ENCODE peak calls at places on chromosomes 3 and 15, in eight cellular contexts. One of them, this sample, is unnamed.

GRCh38 chr3:72694398-72694797 is 153.8 kb downstream of the SHQ1 start:
- DNase-seq in testis: no peak
- DNase-seq in right atrium auricular region: no peak
- DNase-seq in neural progenitor cell: no peak
- DNase-seq in colonic mucosa: no peak
- DNase-seq in Peyer's patch: no peak
- DNase-seq in RWPE2: no peak
- DNase-seq in spleen: no peak
- DNase-seq in this sample: no peak

GRCh38 chr3:25783661-25784512 is 644 bp upstream of the NGLY1 start:
- DNase-seq in colonic mucosa: peak; percentile 61
- DNase-seq in RWPE2: peak; percentile 56
- DNase-seq in spleen: peak; percentile 95
- DNase-seq in testis: peak; percentile 62
- DNase-seq in neural progenitor cell: peak; percentile 86
- DNase-seq in right atrium auricular region: no peak
- DNase-seq in Peyer's patch: no peak
- DNase-seq in this sample: peak; percentile 4

GRCh38 chr3:61926913-61927312 is 365.5 kb downstream of the PTPRG start:
- DNase-seq in spleen: no peak
- DNase-seq in right atrium auricular region: no peak
- DNase-seq in RWPE2: no peak
- DNase-seq in testis: no peak
- DNase-seq in neural progenitor cell: no peak
- DNase-seq in Peyer's patch: no peak
- DNase-seq in colonic mucosa: no peak
- DNase-seq in this sample: no peak

GRCh38 chr3:129045675-129046036 is 14.9 kb upstream of the GP9 start:
- DNase-seq in right atrium auricular region: no peak
- DNase-seq in testis: no peak
- DNase-seq in colonic mucosa: no peak
- DNase-seq in spleen: peak; percentile 84
- DNase-seq in RWPE2: no peak
- DNase-seq in Peyer's patch: peak; percentile 65
- DNase-seq in neural progenitor cell: no peak
- DNase-seq in this sample: no peak

GRCh38 chr15:92801774-92802464 is 98.2 kb upstream of the CHD2 start:
- DNase-seq in spleen: no peak
- DNase-seq in Peyer's patch: no peak
- DNase-seq in neural progenitor cell: no peak
- DNase-seq in testis: no peak
- DNase-seq in RWPE2: peak; percentile 66
- DNase-seq in colonic mucosa: peak; percentile 59
- DNase-seq in right atrium auricular region: peak; percentile 85
- DNase-seq in this sample: no peak

GRCh38 chr3:54278960-54279359 is 156.6 kb downstream of the CACNA2D3 start:
- DNase-seq in neural progenitor cell: no peak
- DNase-seq in spleen: no peak
- DNase-seq in RWPE2: no peak
- DNase-seq in right atrium auricular region: no peak
- DNase-seq in testis: no peak
- DNase-seq in colonic mucosa: no peak
- DNase-seq in Peyer's patch: no peak
- DNase-seq in this sample: no peak

GRCh38 chr3:120344349-120344748 is 4.8 kb downstream of the LRRC58 start:
- DNase-seq in spleen: no peak
- DNase-seq in RWPE2: no peak
- DNase-seq in colonic mucosa: no peak
- DNase-seq in neural progenitor cell: no peak
- DNase-seq in right atrium auricular region: no peak
- DNase-seq in Peyer's patch: no peak
- DNase-seq in testis: no peak
- DNase-seq in this sample: no peak

GRCh38 chr3:150133293-150133692 is 162.6 kb upstream of the PFN2 start:
- DNase-seq in RWPE2: no peak
- DNase-seq in right atrium auricular region: no peak
- DNase-seq in spleen: no peak
- DNase-seq in Peyer's patch: no peak
- DNase-seq in neural progenitor cell: no peak
- DNase-seq in testis: no peak
- DNase-seq in colonic mucosa: no peak
- DNase-seq in this sample: no peak

GRCh38 chr3:147197739-147198138 is 208.6 kb downstream of the ZIC4 start:
- DNase-seq in RWPE2: no peak
- DNase-seq in testis: no peak
- DNase-seq in right atrium auricular region: no peak
- DNase-seq in colonic mucosa: no peak
- DNase-seq in Peyer's patch: no peak
- DNase-seq in spleen: no peak
- DNase-seq in neural progenitor cell: no peak
- DNase-seq in this sample: no peak

GRCh38 chr3:147195896-147196295 is 210.4 kb downstream of the ZIC4 start:
- DNase-seq in colonic mucosa: no peak
- DNase-seq in RWPE2: no peak
- DNase-seq in spleen: no peak
- DNase-seq in Peyer's patch: no peak
- DNase-seq in testis: no peak
- DNase-seq in neural progenitor cell: no peak
- DNase-seq in right atrium auricular region: no peak
- DNase-seq in this sample: no peak

DNA sequence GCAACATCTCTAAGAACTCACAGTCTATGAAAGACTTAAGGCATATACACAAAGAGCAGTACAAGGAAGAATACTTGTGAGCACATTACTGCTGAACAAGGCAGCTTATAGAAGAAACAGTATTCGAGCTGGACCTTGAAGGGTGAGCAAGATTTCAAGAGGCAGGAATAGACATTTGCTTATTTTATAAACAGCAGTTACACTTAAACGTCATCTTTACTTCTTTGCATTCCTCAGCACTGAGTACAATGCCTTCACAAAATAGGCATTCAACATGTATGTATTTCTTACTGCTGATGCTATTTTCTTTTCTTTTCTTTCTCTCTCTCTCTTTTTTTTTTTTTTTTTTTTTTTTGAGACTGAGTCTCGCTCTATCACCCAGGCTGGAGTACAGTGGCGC is 205.8 kb downstream of the ZIC4 start:
- DNase-seq in Peyer's patch: no peak
- DNase-seq in colonic mucosa: no peak
- DNase-seq in RWPE2: no peak
- DNase-seq in neural progenitor cell: no peak
- DNase-seq in testis: no peak
- DNase-seq in spleen: no peak
- DNase-seq in right atrium auricular region: no peak
- DNase-seq in this sample: no peak
- TF ChIP-seq CTCF in Peyer's patch: no peak
- TF ChIP-seq CTCF in colonic mucosa: no peak
- TF ChIP-seq CTCF in RWPE2: no peak
- TF ChIP-seq CTCF in neural progenitor cell: no peak
- TF ChIP-seq CTCF in testis: no peak
- TF ChIP-seq CTCF in spleen: no peak
- TF ChIP-seq CTCF in right atrium auricular region: no peak
- TF ChIP-seq CTCF in this sample: no peak

DNA sequence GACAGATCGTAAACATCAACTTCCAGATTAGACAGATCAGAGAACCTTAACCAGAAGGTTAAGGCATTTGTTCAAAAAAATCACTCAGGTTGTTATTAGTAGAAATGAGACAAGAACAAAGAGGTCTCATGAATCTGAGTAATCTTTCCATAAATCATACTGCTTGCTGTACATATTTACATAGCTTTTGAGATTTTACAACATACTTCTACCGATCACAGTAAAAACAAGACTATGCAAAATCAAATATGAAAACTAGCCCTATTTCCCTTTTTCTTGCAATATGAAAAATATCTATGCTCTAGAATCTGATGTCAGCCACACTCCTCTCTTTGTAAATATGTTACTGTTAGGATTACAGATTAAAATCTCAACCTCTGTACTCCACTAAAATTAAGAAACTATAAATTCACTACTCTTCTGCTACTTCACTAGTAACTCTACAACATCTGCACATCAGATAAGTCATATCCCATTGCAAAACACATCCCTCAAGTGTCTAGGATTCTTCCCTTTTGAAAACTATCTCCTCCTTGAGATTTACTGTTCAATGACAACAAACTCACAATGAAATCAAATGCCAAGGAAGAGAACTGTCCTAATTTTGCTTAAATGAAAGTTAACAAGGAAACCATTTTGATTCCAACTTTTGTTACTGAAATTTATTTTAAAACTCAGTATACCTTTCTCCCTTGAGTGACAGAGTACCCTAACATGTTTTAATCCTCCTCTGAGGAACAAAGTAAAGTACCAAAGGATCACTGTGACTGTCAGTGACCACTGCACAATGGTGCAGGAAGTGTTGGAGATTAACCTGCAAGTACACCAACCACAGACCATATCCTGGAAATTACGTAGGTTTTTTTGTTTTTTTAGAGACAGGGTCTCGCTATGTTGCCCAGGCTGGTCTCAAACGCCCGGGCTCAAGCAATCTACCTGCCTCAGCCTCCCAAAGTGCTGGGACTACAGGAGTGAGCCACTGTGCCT is 12.8 kb downstream of the DCUN1D1 start:
- DNase-seq in neural progenitor cell: no peak
- DNase-seq in right atrium auricular region: no peak
- DNase-seq in spleen: no peak
- DNase-seq in RWPE2: no peak
- DNase-seq in Peyer's patch: no peak
- DNase-seq in colonic mucosa: no peak
- DNase-seq in testis: no peak
- DNase-seq in this sample: no peak
- H3K4me1 ChIP-seq in neural progenitor cell: no peaks in the 10 kb centered on the region
- H3K4me1 ChIP-seq in right atrium auricular region: peaks cover 25% of the 10 kb centered on the region
- H3K4me1 ChIP-seq in spleen: peaks cover 36% of the 10 kb centered on the region
- H3K4me1 ChIP-seq in RWPE2: peaks cover 16% of the 10 kb centered on the region
- H3K4me1 ChIP-seq in Peyer's patch: no peaks in the 10 kb centered on the region
- H3K4me1 ChIP-seq in colonic mucosa: peaks cover 2% of the 10 kb centered on the region
- H3K4me1 ChIP-seq in testis: peaks cover 9% of the 10 kb centered on the region
- H3K4me1 ChIP-seq in this sample: peaks cover 5% of the 10 kb centered on the region

GRCh38 chr15:20272422-20273184 is 269.0 kb downstream of the GOLGA6L6 start:
- DNase-seq in neural progenitor cell: no peak
- DNase-seq in Peyer's patch: no peak
- DNase-seq in spleen: peak; percentile 79
- DNase-seq in right atrium auricular region: no peak
- DNase-seq in colonic mucosa: no peak
- DNase-seq in testis: no peak
- DNase-seq in RWPE2: no peak
- DNase-seq in this sample: no peak
- H3K9me3 ChIP-seq in neural progenitor cell: peaks cover 86% of the 10 kb centered on the region
- H3K9me3 ChIP-seq in Peyer's patch: no peaks in the 10 kb centered on the region
- H3K9me3 ChIP-seq in spleen: peaks cover 15% of the 10 kb centered on the region
- H3K9me3 ChIP-seq in right atrium auricular region: peaks cover 3% of the 10 kb centered on the region
- H3K9me3 ChIP-seq in colonic mucosa: peaks cover 6% of the 10 kb centered on the region
- H3K9me3 ChIP-seq in testis: no peaks in the 10 kb centered on the region
- H3K9me3 ChIP-seq in RWPE2: peaks cover 3% of the 10 kb centered on the region
- H3K9me3 ChIP-seq in this sample: peaks cover 3% of the 10 kb centered on the region

GRCh38 chr15:28116521-28117488 is 17.7 kb upstream of the OCA2 start:
- DNase-seq in spleen: peak; percentile 71
- DNase-seq in RWPE2: peak; percentile 73
- DNase-seq in Peyer's patch: no peak
- DNase-seq in neural progenitor cell: no peak
- DNase-seq in right atrium auricular region: no peak
- DNase-seq in testis: no peak
- DNase-seq in colonic mucosa: no peak
- DNase-seq in this sample: no peak

GRCh38 chr15:28114721-28115622 is 15.9 kb upstream of the OCA2 start:
- DNase-seq in Peyer's patch: no peak
- DNase-seq in right atrium auricular region: no peak
- DNase-seq in RWPE2: no peak
- DNase-seq in spleen: peak; percentile 71
- DNase-seq in neural progenitor cell: no peak
- DNase-seq in testis: no peak
- DNase-seq in colonic mucosa: no peak
- DNase-seq in this sample: no peak

GRCh38 chr15:28117591-28117990 is 18.5 kb upstream of the OCA2 start:
- DNase-seq in colonic mucosa: no peak
- DNase-seq in neural progenitor cell: no peak
- DNase-seq in RWPE2: no peak
- DNase-seq in Peyer's patch: no peak
- DNase-seq in right atrium auricular region: no peak
- DNase-seq in spleen: no peak
- DNase-seq in testis: no peak
- DNase-seq in this sample: no peak

GRCh38 chr15:28114114-28114455 is 15.0 kb upstream of the OCA2 start:
- DNase-seq in RWPE2: no peak
- DNase-seq in spleen: no peak
- DNase-seq in testis: no peak
- DNase-seq in Peyer's patch: no peak
- DNase-seq in colonic mucosa: no peak
- DNase-seq in right atrium auricular region: no peak
- DNase-seq in neural progenitor cell: no peak
- DNase-seq in this sample: no peak

DNA sequence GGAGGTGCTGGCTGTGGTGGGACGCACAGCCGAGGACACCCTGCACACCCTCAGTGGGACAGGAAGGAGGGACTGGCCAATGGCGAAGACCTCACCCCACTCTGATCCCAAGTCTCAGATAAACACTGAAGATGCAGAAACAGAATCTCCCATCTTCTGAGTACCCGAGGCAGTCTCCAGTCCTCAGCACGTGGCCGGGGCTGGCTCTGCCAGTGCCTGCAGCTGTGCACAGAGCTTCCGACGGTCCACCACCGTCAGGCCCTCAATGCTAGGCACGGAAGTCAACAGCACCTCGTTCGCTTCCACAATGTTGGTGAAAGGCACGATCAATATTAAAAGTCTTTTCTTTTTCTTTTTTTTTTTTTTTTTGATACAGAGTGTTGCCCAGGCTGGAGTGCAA is 16.8 kb upstream of the OCA2 start:
- DNase-seq in colonic mucosa: no peak
- DNase-seq in right atrium auricular region: no peak
- DNase-seq in neural progenitor cell: no peak
- DNase-seq in RWPE2: no peak
- DNase-seq in Peyer's patch: no peak
- DNase-seq in testis: no peak
- DNase-seq in spleen: no peak
- DNase-seq in this sample: no peak
- TF ChIP-seq CTCF in colonic mucosa: no peak
- TF ChIP-seq CTCF in right atrium auricular region: no peak
- TF ChIP-seq CTCF in neural progenitor cell: no peak
- TF ChIP-seq CTCF in RWPE2: no peak
- TF ChIP-seq CTCF in Peyer's patch: no peak
- TF ChIP-seq CTCF in testis: no peak
- TF ChIP-seq CTCF in spleen: no peak
- TF ChIP-seq CTCF in this sample: no peak

GRCh38 chr3:186400026-186400425 is 38.0 kb upstream of the DGKG start:
- DNase-seq in colonic mucosa: no peak
- DNase-seq in RWPE2: no peak
- DNase-seq in right atrium auricular region: no peak
- DNase-seq in neural progenitor cell: no peak
- DNase-seq in Peyer's patch: no peak
- DNase-seq in testis: no peak
- DNase-seq in spleen: no peak
- DNase-seq in this sample: no peak
- H3K4me1 ChIP-seq in colonic mucosa: no peaks in the 10 kb centered on the region
- H3K4me1 ChIP-seq in RWPE2: no peaks in the 10 kb centered on the region
- H3K4me1 ChIP-seq in right atrium auricular region: no peaks in the 10 kb centered on the region
- H3K4me1 ChIP-seq in neural progenitor cell: no peaks in the 10 kb centered on the region
- H3K4me1 ChIP-seq in Peyer's patch: no peaks in the 10 kb centered on the region
- H3K4me1 ChIP-seq in testis: no peaks in the 10 kb centered on the region
- H3K4me1 ChIP-seq in spleen: no peaks in the 10 kb centered on the region
- H3K4me1 ChIP-seq in this sample: no peaks in the 10 kb centered on the region